ENCODE peak calls at places on chromosome 21, in four cellular contexts. O, D, B and Y are unnamed samples.

GRCh38 chr21:44666401-44667320 is at the start of gene KRTAP12-2:
- DNase-seq in O (no peak), D (no peak), B (peak), Y (peak)

GRCh38 chr21:45644041-45644906 is 749 bp downstream of the PCBP3 start:
- DNase-seq in O (peak), B (no peak), D (no peak), Y (no peak)

GRCh38 chr21:38242036-38242435 is 14.8 kb upstream of the KCNJ15 start:
- DNase-seq in O (no peak), B (no peak), D (no peak), Y (no peak)

GRCh38 chr21:33071878-33072306 is 2.0 kb downstream of the OLIG1 start:
- DNase-seq in O (peak), D (no peak), B (peak), Y (no peak)

GRCh38 chr21:35475768-35476167 is 426.7 kb upstream of the RUNX1 start:
- DNase-seq in B (peak), O (no peak), D (peak), Y (no peak)

GRCh38 chr21:34801519-34802132 is 132.8 kb downstream of the CLIC6 start:
- DNase-seq in B (peak), O (no peak), D (no peak), Y (no peak)

GRCh38 chr21:44708866-44709425 is 2.4 kb downstream of the TSPEAR start:
- DNase-seq in O (peak), D (no peak), B (no peak), Y (no peak)

GRCh38 chr21:44253832-44254700 is 7.6 kb downstream of the DNMT3L start:
- DNase-seq in D (no peak), B (no peak), O (peak), Y (no peak)

GRCh38 chr21:26522704-26523103 is 50.4 kb downstream of the CYYR1 start:
- DNase-seq in B (no peak), D (no peak), O (no peak), Y (no peak)

GRCh38 chr21:26007911-26008579 is 162.5 kb downstream of the APP start:
- DNase-seq in B (peak), O (no peak), D (no peak), Y (no peak)

GRCh38 chr21:38027901-38028300 is 111.6 kb upstream of the KCNJ6 start:
- DNase-seq in B (peak), D (no peak), O (no peak), Y (peak)

GRCh38 chr21:27519357-27519756 is 552.5 kb upstream of the ADAMTS5 start:
- DNase-seq in D (no peak), B (peak), O (no peak), Y (peak)

GRCh38 chr21:26105819-26106218 is 64.8 kb downstream of the APP start:
- DNase-seq in O (no peak), B (no peak), D (no peak), Y (no peak)